ENCODE peak calls at places on chromosomes 3 and 15, in six cellular contexts. B is cardiac muscle cell, K is IMR-90, O is right atrium auricular region, P is fibroblast of lung, F is kidney. J is an unnamed sample.
A peak's percentile ranks its signal among the peaks of the same experiment; 100 is the strongest.

GRCh38 chr15:25877681-25878080 is 14.6 kb upstream of the ATP10A start:
- DNase-seq in B (no peak), K (no peak), O (no peak), P (no peak), F (no peak), J (no peak)

GRCh38 chr3:195900426-195901355 is 7.7 kb downstream of the TNK2 start:
- DNase-seq in B (no peak), K (peak; percentile 54), O (peak; percentile 80), P (peak; percentile 56), F (peak; percentile 82), J (peak; percentile 39)

GRCh38 chr3:99330281-99330680 is 308.1 kb upstream of the COL8A1 start:
- DNase-seq in B (no peak), K (peak; percentile 34), O (no peak), P (peak; percentile 53), F (no peak), J (no peak)

GRCh38 chr3:137946341-137946973 is 63.5 kb upstream of the CLDN18 start:
- DNase-seq in B (peak; percentile 81), K (peak; percentile 71), O (no peak), P (peak; percentile 72), F (peak; percentile 61), J (peak; percentile 60)

GRCh38 chr3:145145461-145145860 is 1015.5 kb downstream of the PLOD2 start:
- DNase-seq in B (no peak), K (no peak), O (no peak), P (no peak), F (no peak), J (no peak)

GRCh38 chr15:49315543-49315942 is 107.5 kb upstream of the FGF7 start:
- DNase-seq in B (peak; percentile 11), K (no peak), O (no peak), P (no peak), F (no peak), J (no peak)

GRCh38 chr3:185397676-185398075 is 34.7 kb downstream of the MAP3K13 start:
- DNase-seq in B (peak; percentile 3), K (no peak), O (no peak), P (no peak), F (no peak), J (no peak)

GRCh38 chr3:142228964-142229363 is 3.6 kb upstream of the GK5 start:
- DNase-seq in B (no peak), K (no peak), O (no peak), P (no peak), F (no peak), J (no peak)

GRCh38 chr3:179652467-179653105 is at the start of gene USP13:
- DNase-seq in B (peak; percentile 91), K (peak; percentile 83), O (peak; percentile 67), P (peak; percentile 84), F (peak; percentile 83), J (peak; percentile 72)

GRCh38 chr3:44584646-44585501 is at the start of gene ZNF660:
- DNase-seq in B (peak; percentile 97), K (peak; percentile 67), O (peak; percentile 64), P (peak; percentile 83), F (peak; percentile 89), J (no peak)

GRCh38 chr3:30826381-30827061 is 67.9 kb downstream of the GADL1 start:
- DNase-seq in B (no peak), K (no peak), O (no peak), P (peak; percentile 7), F (peak; percentile 15), J (no peak)

GRCh38 chr3:119981386-119981785 is 112.9 kb downstream of the GSK3B start:
- DNase-seq in B (no peak), K (no peak), O (no peak), P (no peak), F (no peak), J (no peak)

GRCh38 chr3:192128922-192129321 is 598.4 kb downstream of the FGF12 start:
- DNase-seq in B (no peak), K (no peak), O (no peak), P (no peak), F (no peak), J (no peak)

DNA sequence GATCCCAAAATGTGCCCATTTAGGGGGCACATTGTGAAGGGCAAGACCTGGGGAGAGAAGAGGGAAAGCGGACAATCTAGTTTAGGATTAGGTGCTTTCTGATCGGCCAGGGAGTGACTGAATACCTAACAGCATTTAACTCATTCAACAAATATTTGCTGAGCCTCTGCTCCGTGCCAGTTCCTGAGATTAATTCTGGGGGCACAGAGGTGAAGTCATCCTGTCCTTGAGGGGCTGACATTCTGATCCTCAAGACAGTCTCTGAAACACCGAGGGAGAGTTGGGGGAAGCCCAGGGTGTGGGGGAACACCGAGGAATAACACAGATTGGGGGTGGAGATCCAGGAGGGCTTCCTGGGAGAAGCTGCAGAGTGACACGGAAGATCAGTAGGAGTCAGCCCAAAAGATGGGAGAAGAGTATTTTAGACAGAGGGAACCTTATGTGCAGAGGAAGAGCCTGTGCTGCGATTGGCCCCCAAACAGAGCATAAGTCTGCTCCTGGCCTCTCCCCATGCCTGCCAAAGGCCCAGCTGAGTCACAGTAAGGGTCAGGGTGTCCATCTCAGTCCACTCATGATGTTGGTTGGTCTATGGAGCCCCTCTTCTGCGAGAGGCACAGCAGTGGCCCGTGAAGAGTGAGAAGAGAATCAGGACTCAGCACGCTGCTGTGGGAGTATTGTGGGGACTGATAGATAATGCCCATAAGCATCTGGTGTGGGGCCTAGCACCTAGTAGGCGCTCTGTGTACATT is 60.2 kb downstream of the AMOTL2 start:
- DNase-seq in B (no peak), K (no peak), O (peak; percentile 56), P (no peak), F (no peak), J (no peak)
- H3K4me1 ChIP-seq in B (no peaks in the 10 kb centered on the region), K (peaks cover 47% of the 10 kb centered on the region), O (no peaks in the 10 kb centered on the region), P (peaks cover 44% of the 10 kb centered on the region), F (peaks cover 46% of the 10 kb centered on the region), J (no peaks in the 10 kb centered on the region)

GRCh38 chr3:49351521-49352011 is 6.6 kb downstream of the GPX1 start:
- DNase-seq in B (no peak), K (peak; percentile 94), O (no peak), P (peak; percentile 90), F (no peak), J (no peak)
- H3K27ac ChIP-seq in B (no peak overlapping the region), K (peak overlapping the region; percentile 88), O (peak overlapping the region; percentile 52), P (peak overlapping the region; percentile 72), F (peak overlapping the region; percentile 43), J (no peak overlapping the region)

DNA sequence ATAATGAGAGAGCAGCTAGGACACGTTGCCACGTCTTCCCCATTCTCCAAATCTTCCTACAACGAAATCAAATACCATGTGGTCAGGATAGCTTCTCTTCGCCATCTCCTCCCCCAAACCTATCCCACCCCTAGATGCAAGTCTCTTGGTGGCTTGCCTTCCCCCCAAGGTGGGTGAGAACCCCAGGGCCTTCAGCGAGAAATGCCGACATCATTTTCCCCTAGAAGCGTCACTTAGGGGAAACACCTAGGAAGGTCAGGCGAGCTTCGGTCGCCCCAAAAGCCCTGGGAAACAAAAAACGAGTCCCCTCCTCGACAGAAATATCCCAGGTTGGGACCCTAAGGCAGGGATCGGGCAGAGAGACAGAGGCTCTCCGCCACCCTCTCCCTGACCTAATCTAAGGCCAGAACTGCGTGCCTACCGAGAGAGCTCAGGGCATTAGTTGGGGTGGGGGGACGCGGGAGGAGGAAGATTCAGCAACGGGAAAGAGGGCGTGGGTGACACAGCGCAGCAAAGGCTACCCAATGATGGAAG is 502 bp downstream of the DPH3 start:
- DNase-seq in B (no peak), K (no peak), O (no peak), P (no peak), F (no peak), J (no peak)
- H3K4me1 ChIP-seq in B (peaks cover 20% of the 10 kb centered on the region), K (no peaks in the 10 kb centered on the region), O (no peaks in the 10 kb centered on the region), P (peaks cover 2% of the 10 kb centered on the region), F (peaks cover 5% of the 10 kb centered on the region), J (peaks cover 13% of the 10 kb centered on the region)

DNA sequence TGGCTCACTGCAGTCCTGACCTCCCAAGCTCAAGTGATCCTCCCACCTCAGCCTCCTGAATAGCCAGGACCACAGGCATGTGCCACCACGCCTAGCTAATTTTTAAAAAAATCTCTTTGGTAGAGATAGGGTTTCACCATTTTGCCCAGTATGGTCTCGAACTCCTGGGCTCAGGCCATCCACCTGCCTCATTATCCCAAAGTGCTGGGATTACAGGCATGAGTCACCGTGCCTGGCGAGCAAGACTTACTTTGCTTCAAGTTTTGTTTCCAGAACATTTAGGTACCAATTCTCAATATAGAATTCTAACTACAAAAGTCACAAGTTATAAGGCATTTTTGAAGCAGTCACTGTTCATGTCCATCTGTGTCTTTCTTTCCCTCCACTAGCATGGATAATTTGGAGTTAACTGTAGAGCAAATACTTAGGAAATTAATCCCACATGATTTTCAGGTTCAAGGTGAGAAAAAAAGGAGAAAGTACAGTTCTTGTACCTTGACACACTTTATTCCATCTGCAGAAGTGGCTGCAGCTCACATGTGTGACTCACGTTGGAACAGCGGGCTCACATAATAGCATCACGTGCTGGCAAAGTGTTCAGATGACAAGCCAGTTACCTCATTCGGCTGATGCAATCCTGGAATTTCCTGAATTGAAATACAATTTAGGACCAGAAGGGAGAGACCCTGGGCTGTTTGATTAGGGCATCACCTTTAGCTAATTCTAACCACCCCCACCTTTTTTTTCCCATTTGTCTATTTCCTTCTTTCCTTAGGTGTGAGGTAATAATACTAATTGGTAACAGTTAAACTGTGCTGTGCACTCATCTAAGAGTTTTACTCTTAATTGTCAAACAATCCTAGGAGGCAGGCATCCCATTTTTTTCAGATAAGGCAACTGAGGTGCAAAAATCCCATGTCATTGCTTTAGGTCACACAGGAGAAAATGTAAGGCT is 46.9 kb upstream of the NEDD4 start:
- DNase-seq in B (no peak), K (peak; percentile 98), O (peak; percentile 79), P (peak; percentile 98), F (no peak), J (no peak)
- H3K27ac ChIP-seq in B (no peak overlapping the region), K (peak overlapping the region; percentile 98), O (peak overlapping the region; percentile 4), P (peak overlapping the region; percentile 71), F (no peak overlapping the region), J (no peak overlapping the region)

J was measured in naive thymus-derived CD4-positive, alpha-beta T cell.